ENCODE peak calls at places on chromosomes 12 and 14, in ten cellular contexts. One of them, this sample, is unnamed.

GRCh38 chr12:14774944-14775651 is 28.2 kb downstream of the WBP11 start:
- DNase-seq in heart left ventricle: peak; percentile 47
- DNase-seq in fibroblast of pulmonary artery: peak; percentile 74
- DNase-seq in GM12865: peak; percentile 37
- DNase-seq in GM23338: peak; percentile 40
- DNase-seq in psoas muscle: peak; percentile 58
- DNase-seq in choroid plexus epithelial cell: peak; percentile 65
- DNase-seq in fibroblast of mammary gland: peak; percentile 72
- DNase-seq in fibroblast of lung: peak; percentile 44
- DNase-seq in CD8-positive, alpha-beta T cell: peak; percentile 11
- DNase-seq in this sample: peak; percentile 59

GRCh38 chr14:59484611-59485174 is 376 bp downstream of the JKAMP start:
- DNase-seq in fibroblast of pulmonary artery: peak; percentile 36
- DNase-seq in fibroblast of mammary gland: peak; percentile 37
- DNase-seq in fibroblast of lung: peak; percentile 42
- DNase-seq in choroid plexus epithelial cell: peak; percentile 47
- DNase-seq in heart left ventricle: no peak
- DNase-seq in CD8-positive, alpha-beta T cell: no peak
- DNase-seq in GM23338: no peak
- DNase-seq in GM12865: no peak
- DNase-seq in psoas muscle: no peak
- DNase-seq in this sample: no peak

GRCh38 chr12:118334241-118334640 is 38.5 kb downstream of the TAOK3 start:
- DNase-seq in CD8-positive, alpha-beta T cell: no peak
- DNase-seq in GM23338: no peak
- DNase-seq in fibroblast of mammary gland: no peak
- DNase-seq in GM12865: no peak
- DNase-seq in psoas muscle: no peak
- DNase-seq in choroid plexus epithelial cell: no peak
- DNase-seq in fibroblast of pulmonary artery: no peak
- DNase-seq in heart left ventricle: no peak
- DNase-seq in fibroblast of lung: no peak
- DNase-seq in this sample: no peak

GRCh38 chr12:89461649-89462612 is 62.7 kb downstream of the GALNT4 start:
- DNase-seq in choroid plexus epithelial cell: peak; percentile 91
- DNase-seq in psoas muscle: no peak
- DNase-seq in GM12865: peak; percentile 64
- DNase-seq in fibroblast of lung: peak; percentile 68
- DNase-seq in CD8-positive, alpha-beta T cell: no peak
- DNase-seq in fibroblast of mammary gland: peak; percentile 83
- DNase-seq in fibroblast of pulmonary artery: peak; percentile 88
- DNase-seq in heart left ventricle: no peak
- DNase-seq in GM23338: peak; percentile 76
- DNase-seq in this sample: peak; percentile 83

GRCh38 chr14:54676822-54677708 is 110.1 kb downstream of the SAMD4A start:
- DNase-seq in psoas muscle: no peak
- DNase-seq in heart left ventricle: no peak
- DNase-seq in fibroblast of mammary gland: peak; percentile 97
- DNase-seq in GM23338: peak; percentile 92
- DNase-seq in choroid plexus epithelial cell: peak; percentile 93
- DNase-seq in GM12865: no peak
- DNase-seq in fibroblast of lung: peak; percentile 99
- DNase-seq in fibroblast of pulmonary artery: peak; percentile 97
- DNase-seq in CD8-positive, alpha-beta T cell: no peak
- DNase-seq in this sample: peak; percentile 98

GRCh38 chr12:1553987-1554982 is 40.1 kb downstream of the FBXL14 start:
- DNase-seq in heart left ventricle: no peak
- DNase-seq in CD8-positive, alpha-beta T cell: no peak
- DNase-seq in fibroblast of mammary gland: no peak
- DNase-seq in GM23338: no peak
- DNase-seq in GM12865: peak; percentile 94
- DNase-seq in psoas muscle: no peak
- DNase-seq in choroid plexus epithelial cell: no peak
- DNase-seq in fibroblast of lung: no peak
- DNase-seq in fibroblast of pulmonary artery: no peak
- DNase-seq in this sample: no peak

GRCh38 chr12:44812062-44812461 is 64.1 kb downstream of the NELL2 start:
- DNase-seq in fibroblast of mammary gland: peak; percentile 1
- DNase-seq in choroid plexus epithelial cell: no peak
- DNase-seq in GM12865: peak; percentile 59
- DNase-seq in CD8-positive, alpha-beta T cell: peak; percentile 19
- DNase-seq in fibroblast of lung: no peak
- DNase-seq in psoas muscle: no peak
- DNase-seq in heart left ventricle: no peak
- DNase-seq in fibroblast of pulmonary artery: no peak
- DNase-seq in GM23338: peak; percentile 59
- DNase-seq in this sample: no peak

GRCh38 chr12:130412384-130412783 is 74.7 kb downstream of the PIWIL1 start:
- DNase-seq in choroid plexus epithelial cell: no peak
- DNase-seq in CD8-positive, alpha-beta T cell: no peak
- DNase-seq in GM23338: no peak
- DNase-seq in GM12865: no peak
- DNase-seq in fibroblast of pulmonary artery: no peak
- DNase-seq in heart left ventricle: no peak
- DNase-seq in psoas muscle: no peak
- DNase-seq in fibroblast of lung: no peak
- DNase-seq in fibroblast of mammary gland: no peak
- DNase-seq in this sample: no peak

GRCh38 chr12:9687228-9687627 is 17.7 kb downstream of the CLEC2D start:
- DNase-seq in GM23338: peak; percentile 41
- DNase-seq in psoas muscle: no peak
- DNase-seq in GM12865: no peak
- DNase-seq in heart left ventricle: no peak
- DNase-seq in CD8-positive, alpha-beta T cell: no peak
- DNase-seq in fibroblast of mammary gland: peak; percentile 72
- DNase-seq in fibroblast of pulmonary artery: no peak
- DNase-seq in fibroblast of lung: peak; percentile 44
- DNase-seq in choroid plexus epithelial cell: peak; percentile 84
- DNase-seq in this sample: peak; percentile 67

GRCh38 chr12:49055978-49056754 is 4.4 kb downstream of the KMT2D start:
- DNase-seq in fibroblast of lung: peak; percentile 68
- DNase-seq in fibroblast of mammary gland: peak; percentile 86
- DNase-seq in psoas muscle: no peak
- DNase-seq in CD8-positive, alpha-beta T cell: peak; percentile 30
- DNase-seq in choroid plexus epithelial cell: peak; percentile 91
- DNase-seq in fibroblast of pulmonary artery: peak; percentile 87
- DNase-seq in GM23338: peak; percentile 81
- DNase-seq in GM12865: peak; percentile 86
- DNase-seq in heart left ventricle: peak; percentile 73
- DNase-seq in this sample: peak; percentile 65

GRCh38 chr12:65902504-65902903 is 78.2 kb downstream of the HMGA2 start:
- DNase-seq in psoas muscle: no peak
- DNase-seq in CD8-positive, alpha-beta T cell: no peak
- DNase-seq in GM12865: peak; percentile 67
- DNase-seq in fibroblast of mammary gland: peak; percentile 46
- DNase-seq in GM23338: no peak
- DNase-seq in fibroblast of lung: peak; percentile 77
- DNase-seq in heart left ventricle: no peak
- DNase-seq in choroid plexus epithelial cell: peak; percentile 86
- DNase-seq in fibroblast of pulmonary artery: peak; percentile 65
- DNase-seq in this sample: peak; percentile 33

GRCh38 chr12:22304341-22304740 is 30.2 kb downstream of the ST8SIA1 start:
- DNase-seq in fibroblast of lung: no peak
- DNase-seq in choroid plexus epithelial cell: no peak
- DNase-seq in heart left ventricle: no peak
- DNase-seq in CD8-positive, alpha-beta T cell: no peak
- DNase-seq in psoas muscle: no peak
- DNase-seq in GM12865: no peak
- DNase-seq in GM23338: no peak
- DNase-seq in fibroblast of pulmonary artery: no peak
- DNase-seq in fibroblast of mammary gland: no peak
- DNase-seq in this sample: no peak

GRCh38 chr14:58882577-58883018 is 244.8 kb downstream of the DACT1 start:
- DNase-seq in fibroblast of mammary gland: peak; percentile 79
- DNase-seq in choroid plexus epithelial cell: peak; percentile 85
- DNase-seq in GM12865: no peak
- DNase-seq in psoas muscle: no peak
- DNase-seq in heart left ventricle: peak; percentile 23
- DNase-seq in fibroblast of pulmonary artery: peak; percentile 77
- DNase-seq in fibroblast of lung: peak; percentile 81
- DNase-seq in CD8-positive, alpha-beta T cell: no peak
- DNase-seq in GM23338: no peak
- DNase-seq in this sample: peak; percentile 63

GRCh38 chr14:69629225-69630127 is 18.1 kb downstream of the SUSD6 start:
- DNase-seq in GM23338: no peak
- DNase-seq in fibroblast of lung: no peak
- DNase-seq in choroid plexus epithelial cell: no peak
- DNase-seq in fibroblast of mammary gland: no peak
- DNase-seq in GM12865: peak; percentile 81
- DNase-seq in psoas muscle: no peak
- DNase-seq in CD8-positive, alpha-beta T cell: no peak
- DNase-seq in heart left ventricle: no peak
- DNase-seq in fibroblast of pulmonary artery: no peak
- DNase-seq in this sample: no peak

GRCh38 chr12:53344487-53344823 is 8.3 kb upstream of the SP7 start:
- DNase-seq in heart left ventricle: no peak
- DNase-seq in GM12865: no peak
- DNase-seq in choroid plexus epithelial cell: no peak
- DNase-seq in fibroblast of pulmonary artery: no peak
- DNase-seq in fibroblast of lung: no peak
- DNase-seq in CD8-positive, alpha-beta T cell: no peak
- DNase-seq in GM23338: no peak
- DNase-seq in psoas muscle: no peak
- DNase-seq in fibroblast of mammary gland: no peak
- DNase-seq in this sample: no peak
- TF ChIP-seq CTCF in heart left ventricle: no peak
- TF ChIP-seq CTCF in GM12865: no peak
- TF ChIP-seq CTCF in choroid plexus epithelial cell: no peak
- TF ChIP-seq CTCF in fibroblast of pulmonary artery: no peak
- TF ChIP-seq CTCF in fibroblast of lung: no peak
- TF ChIP-seq CTCF in CD8-positive, alpha-beta T cell: no peak
- TF ChIP-seq CTCF in GM23338: peak; percentile 8
- TF ChIP-seq CTCF in psoas muscle: no peak
- TF ChIP-seq CTCF in fibroblast of mammary gland: no peak
- TF ChIP-seq CTCF in this sample: no peak

DNA sequence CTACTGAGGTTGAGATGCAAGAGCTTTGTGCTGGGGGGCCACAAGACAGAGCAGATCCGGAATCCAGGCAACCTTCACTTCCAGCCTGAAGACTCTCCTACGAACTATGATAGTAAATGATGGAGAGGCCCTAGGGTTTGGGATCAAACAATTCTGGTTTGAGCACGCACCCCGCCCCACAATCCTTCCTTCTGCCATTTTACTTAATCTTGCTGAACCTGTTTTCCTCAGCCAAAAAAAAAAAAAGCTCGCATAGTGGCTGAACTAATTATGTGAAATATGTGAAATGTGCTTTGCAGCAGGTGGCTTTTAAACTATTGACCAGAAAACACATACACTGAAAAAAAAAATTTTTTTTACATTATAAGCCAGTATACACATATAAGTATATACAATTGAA is 677 bp upstream of the ITFG2 start:
- DNase-seq in psoas muscle: no peak
- DNase-seq in fibroblast of lung: no peak
- DNase-seq in CD8-positive, alpha-beta T cell: no peak
- DNase-seq in fibroblast of mammary gland: no peak
- DNase-seq in GM12865: no peak
- DNase-seq in heart left ventricle: no peak
- DNase-seq in fibroblast of pulmonary artery: no peak
- DNase-seq in choroid plexus epithelial cell: no peak
- DNase-seq in GM23338: no peak
- DNase-seq in this sample: no peak
- H3K4me3 ChIP-seq in psoas muscle: peak overlapping the region; percentile 81
- H3K4me3 ChIP-seq in fibroblast of lung: no peak overlapping the region
- H3K4me3 ChIP-seq in CD8-positive, alpha-beta T cell: peak overlapping the region; percentile 66
- H3K4me3 ChIP-seq in fibroblast of mammary gland: peak overlapping the region; percentile 95
- H3K4me3 ChIP-seq in GM12865: peak overlapping the region; percentile 80
- H3K4me3 ChIP-seq in heart left ventricle: peak overlapping the region; percentile 90
- H3K4me3 ChIP-seq in fibroblast of pulmonary artery: peak overlapping the region; percentile 77
- H3K4me3 ChIP-seq in choroid plexus epithelial cell: peak overlapping the region; percentile 98
- H3K4me3 ChIP-seq in GM23338: peak overlapping the region; percentile 3
- H3K4me3 ChIP-seq in this sample: peak overlapping the region; percentile 67

GRCh38 chr12:5872745-5873144 is 72.3 kb downstream of the ANO2 start:
- DNase-seq in fibroblast of mammary gland: no peak
- DNase-seq in GM23338: peak; percentile 21
- DNase-seq in choroid plexus epithelial cell: peak; percentile 1
- DNase-seq in heart left ventricle: no peak
- DNase-seq in psoas muscle: no peak
- DNase-seq in fibroblast of pulmonary artery: no peak
- DNase-seq in CD8-positive, alpha-beta T cell: no peak
- DNase-seq in GM12865: peak; percentile 4
- DNase-seq in fibroblast of lung: peak; percentile 3
- DNase-seq in this sample: peak; percentile 6
- TF ChIP-seq CTCF in fibroblast of mammary gland: no peak
- TF ChIP-seq CTCF in GM23338: peak; percentile 26
- TF ChIP-seq CTCF in choroid plexus epithelial cell: no peak
- TF ChIP-seq CTCF in heart left ventricle: peak; percentile 5
- TF ChIP-seq CTCF in psoas muscle: no peak
- TF ChIP-seq CTCF in fibroblast of pulmonary artery: no peak
- TF ChIP-seq CTCF in CD8-positive, alpha-beta T cell: no peak
- TF ChIP-seq CTCF in GM12865: no peak
- TF ChIP-seq CTCF in fibroblast of lung: no peak
- TF ChIP-seq CTCF in this sample: peak; percentile 36

DNA sequence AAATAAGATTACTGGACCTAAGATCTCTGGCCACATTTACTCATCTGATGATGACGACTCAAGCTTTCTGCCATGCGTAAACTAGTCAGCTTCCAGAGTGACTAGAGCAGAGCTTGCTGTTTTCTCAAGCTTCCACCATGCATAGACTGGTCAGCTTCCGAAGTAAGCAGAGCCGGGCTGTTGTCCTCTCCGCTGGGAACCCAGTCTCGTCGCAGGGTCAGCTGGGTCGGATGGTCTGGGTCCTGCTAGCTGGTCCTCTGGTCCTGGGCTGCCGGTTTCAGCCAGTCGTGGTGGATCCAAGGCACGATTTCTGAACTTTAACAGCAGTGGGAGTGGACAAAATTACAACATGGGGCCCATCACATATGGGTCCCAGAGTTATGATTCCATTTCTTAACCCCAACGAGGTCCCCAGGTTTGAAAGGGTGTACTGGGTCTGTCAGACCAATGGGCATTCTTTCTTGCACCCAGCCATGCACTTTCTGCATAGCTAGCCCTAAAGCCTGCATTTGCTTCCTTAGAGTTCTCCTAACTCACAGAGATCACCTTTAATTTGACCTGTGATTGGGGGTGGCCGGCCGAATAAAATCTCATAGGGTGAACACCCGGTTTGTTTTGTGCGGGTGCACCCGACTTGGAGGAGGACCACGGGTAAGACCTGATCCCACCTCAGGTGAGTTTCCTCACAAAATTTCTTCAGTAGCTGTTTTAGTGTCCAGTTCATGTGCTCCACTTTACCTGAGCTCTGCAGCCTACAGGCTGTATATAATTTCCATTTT is 1312.8 kb downstream of the TMEM121 start:
- DNase-seq in GM23338: no peak
- DNase-seq in choroid plexus epithelial cell: no peak
- DNase-seq in psoas muscle: no peak
- DNase-seq in fibroblast of pulmonary artery: no peak
- DNase-seq in fibroblast of mammary gland: no peak
- DNase-seq in GM12865: no peak
- DNase-seq in heart left ventricle: no peak
- DNase-seq in fibroblast of lung: no peak
- DNase-seq in CD8-positive, alpha-beta T cell: no peak
- DNase-seq in this sample: no peak
- H3K4me3 ChIP-seq in GM23338: no peak overlapping the region
- H3K4me3 ChIP-seq in choroid plexus epithelial cell: no peak overlapping the region
- H3K4me3 ChIP-seq in psoas muscle: no peak overlapping the region
- H3K4me3 ChIP-seq in fibroblast of pulmonary artery: no peak overlapping the region
- H3K4me3 ChIP-seq in fibroblast of mammary gland: no peak overlapping the region
- H3K4me3 ChIP-seq in GM12865: no peak overlapping the region
- H3K4me3 ChIP-seq in heart left ventricle: no peak overlapping the region
- H3K4me3 ChIP-seq in fibroblast of lung: no peak overlapping the region
- H3K4me3 ChIP-seq in CD8-positive, alpha-beta T cell: no peak overlapping the region
- H3K4me3 ChIP-seq in this sample: no peak overlapping the region